ENCODE peak calls at places on chromosomes 4 and X, in six cellular contexts. C is fibroblast of mammary gland; E is stimulated activated CD4-positive, alpha-beta T cell treated with anti-CD3 and anti-CD28 coated beads, TNF-alpha, amount 100 ng/mL, for 48 hours; S is bronchial epithelial cell; U is AG04450; D is germinal center. F is an unnamed sample.

GRCh38 chr4:41405464-41405863 is 132.5 kb upstream of the LIMCH1 start:
- DNase-seq in C (no peak), D (no peak), E (no peak), U (no peak), S (no peak), F (no peak)

GRCh38 chr4:76772498-76773106 is 125.3 kb downstream of the SOWAHB start:
- DNase-seq in S (peak; percentile 51), C (peak; percentile 66), D (no peak), U (no peak), E (no peak), F (peak; percentile 76)

GRCh38 chrX:3044671-3045070 is 3.4 kb downstream of the ARSF start:
- DNase-seq in U (no peak), D (no peak), S (no peak), E (no peak), C (no peak), F (no peak)

GRCh38 chr4:175071123-175071522 is 153.0 kb downstream of the ADAM29 start:
- DNase-seq in E (no peak), D (no peak), C (no peak), S (no peak), U (no peak), F (peak; percentile 12)

GRCh38 chr4:159227984-159228383 is 125.1 kb downstream of the RAPGEF2 start:
- DNase-seq in C (peak; percentile 75), D (no peak), U (peak; percentile 85), E (no peak), S (peak; percentile 87), F (peak; percentile 83)

GRCh38 chrX:40099046-40099968 is 1.5 kb upstream of the BCOR start:
- DNase-seq in E (no peak), D (no peak), C (no peak), U (no peak), S (no peak), F (no peak)

GRCh38 chr4:13977755-13978154 is 350.2 kb upstream of the BOD1L1 start:
- DNase-seq in C (no peak), E (no peak), U (no peak), D (no peak), S (no peak), F (no peak)

GRCh38 chr4:185019451-185020292 is 1.4 kb downstream of the HELT start:
- DNase-seq in E (no peak), S (no peak), D (no peak), U (no peak), C (no peak), F (no peak)

GRCh38 chrX:12390301-12390700 is 252.0 kb downstream of the FRMPD4 start:
- DNase-seq in S (no peak), D (no peak), E (no peak), U (no peak), C (peak; percentile 59), F (no peak)

GRCh38 chrX:105658136-105658535 is 164.2 kb upstream of the NRK start:
- DNase-seq in S (peak; percentile 24), E (no peak), U (no peak), D (no peak), C (peak; percentile 72), F (peak; percentile 5)

GRCh38 chrX:31232506-31232905 is 160.7 kb upstream of the FTHL17 start:
- DNase-seq in C (no peak), U (no peak), S (no peak), E (no peak), D (no peak), F (no peak)

GRCh38 chr4:7332216-7333023 is 102.3 kb downstream of the PSAPL1 start:
- DNase-seq in E (no peak), D (no peak), C (peak; percentile 49), U (peak; percentile 18), S (no peak), F (peak; percentile 72)

GRCh38 chr4:9901262-9901661 is 119.8 kb downstream of the DRD5 start:
- DNase-seq in E (no peak), C (no peak), S (no peak), D (no peak), U (no peak), F (no peak)

GRCh38 chr4:37477126-37477525 is 209.1 kb downstream of the RELL1 start:
- DNase-seq in S (peak; percentile 96), U (no peak), E (no peak), C (no peak), D (no peak), F (no peak)

GRCh38 chr4:14334166-14334565 is 668.1 kb upstream of the CPEB2 start:
- DNase-seq in S (no peak), E (no peak), U (no peak), C (no peak), D (no peak), F (no peak)

GRCh38 chr4:54558889-54559682 is 98.7 kb upstream of the KIT start:
- DNase-seq in E (no peak), D (no peak), U (no peak), S (peak; percentile 19), C (no peak), F (no peak)

GRCh38 chrX:1165535-1166196 is 46.8 kb downstream of the CRLF2 start:
- DNase-seq in S (no peak), D (no peak), C (no peak), E (no peak), U (no peak), F (peak; percentile 12)

GRCh38 chrX:8067754-8068469 is 103.2 kb downstream of the VCX2 start:
- DNase-seq in D (no peak), C (peak; percentile 37), U (no peak), S (peak; percentile 86), E (no peak), F (peak; percentile 30)

GRCh38 chr4:165906272-165906671 is 33.2 kb downstream of the TLL1 start:
- DNase-seq in E (no peak), C (no peak), S (no peak), D (no peak), U (no peak), F (no peak)

GRCh38 chr4:85607624-85608023 is 132.7 kb downstream of the ARHGAP24 start:
- DNase-seq in D (peak; percentile 78), E (no peak), U (no peak), S (no peak), C (no peak), F (no peak)